ENCODE peak calls at places on chromosomes 4 and X, in nine cellular contexts. X is T-cell; T is lower leg skin; N is stimulated activated naive CD8-positive, alpha-beta T cell treated with anti-CD3 and anti-CD28 coated beads, Interleukin-15, Interleukin-2, amounts not matched to agents 100 U/mL and 50 U/mL, for 24 hours; I is WTC11; S is dermis microvascular lymphatic vessel endothelial cell; W is activated CD4-positive, alpha-beta memory T cell treated with anti-CD3 and anti-CD28 coated beads, Interleukin-2, amount 10 ng/mL, durations not matched to agents 7 days and 5 days; B is ACHN; A is stimulated activated CD4-positive, alpha-beta T cell treated with anti-CD3 and anti-CD28 coated beads, Interleukin-4, amount 100 ng/mL, for 1 hour. M is an unnamed sample.

GRCh38 chr4:154998284-154998683 is 210.2 kb upstream of the NPY2R start:
- DNase-seq in X (no peak), T (no peak), N (no peak), I (no peak), S (no peak), W (no peak), B (no peak), A (no peak), M (peak)

GRCh38 chr4:71050809-71051208 is 57.4 kb downstream of the DCK start:
- DNase-seq in X (no peak), T (no peak), N (no peak), I (no peak), S (no peak), W (no peak), B (no peak), A (no peak), M (no peak)

GRCh38 chr4:4481394-4482000 is 60.4 kb downstream of the STX18 start:
- DNase-seq in X (no peak), T (no peak), N (no peak), I (no peak), S (no peak), W (no peak), B (no peak), A (no peak), M (no peak)

GRCh38 chrX:40171513-40172168 is 73.9 kb upstream of the BCOR start:
- DNase-seq in X (no peak), T (no peak), N (peak), I (no peak), S (no peak), W (peak), B (no peak), A (peak), M (peak)

GRCh38 chrX:39948564-39948963 is 149.2 kb downstream of the BCOR start:
- DNase-seq in X (no peak), T (no peak), N (no peak), I (no peak), S (no peak), W (no peak), B (no peak), A (no peak), M (no peak)

GRCh38 chr4:138952405-138952804 is 63.2 kb upstream of the NOCT start:
- DNase-seq in X (no peak), T (no peak), N (peak), I (no peak), S (no peak), W (no peak), B (no peak), A (peak), M (no peak)

GRCh38 chr4:702618-703048 is 3.0 kb upstream of the PCGF3 start:
- DNase-seq in X (no peak), T (no peak), N (no peak), I (no peak), S (no peak), W (no peak), B (no peak), A (no peak), M (no peak)

GRCh38 chr4:156642161-156642560 is 329.4 kb downstream of the PDGFC start:
- DNase-seq in X (no peak), T (no peak), N (no peak), I (no peak), S (no peak), W (no peak), B (no peak), A (no peak), M (no peak)

GRCh38 chr4:71267244-71267643 is 71.6 kb upstream of the SLC4A4 start:
- DNase-seq in X (no peak), T (no peak), N (no peak), I (no peak), S (no peak), W (no peak), B (no peak), A (no peak), M (no peak)

GRCh38 chr4:114378306-114378903 is 220.2 kb upstream of the UGT8 start:
- DNase-seq in X (no peak), T (no peak), N (no peak), I (no peak), S (peak), W (no peak), B (peak), A (no peak), M (peak)

GRCh38 chr4:186299291-186299690 is 33.3 kb downstream of the F11 start:
- DNase-seq in X (no peak), T (no peak), N (no peak), I (no peak), S (no peak), W (no peak), B (no peak), A (no peak), M (no peak)

GRCh38 chr4:54333657-54334056 is 104.6 kb downstream of the PDGFRA start:
- DNase-seq in X (no peak), T (no peak), N (no peak), I (no peak), S (no peak), W (no peak), B (no peak), A (no peak), M (no peak)

GRCh38 chr4:15451866-15452765 is 17.6 kb upstream of the CC2D2A start:
- DNase-seq in X (no peak), T (no peak), N (no peak), I (no peak), S (no peak), W (no peak), B (peak), A (no peak), M (peak)

GRCh38 chr4:186058253-186058979 is 10.5 kb upstream of the TLR3 start:
- DNase-seq in X (no peak), T (no peak), N (no peak), I (no peak), S (no peak), W (peak), B (no peak), A (no peak), M (no peak)

GRCh38 chrX:19332983-19333382 is 10.7 kb upstream of the PDHA1 start:
- DNase-seq in X (no peak), T (no peak), N (no peak), I (peak), S (peak), W (no peak), B (no peak), A (no peak), M (peak)